ENCODE peak calls at places on chromosomes 11 and 22, in eight cellular contexts. B is neuronal stem cell, S is esophagus squamous epithelium, K is GM10248, J is KG1, Z is memory B cell, F is iris pigment epithelial cell, A is colonic mucosa. X is an unnamed sample.

GRCh38 chr11:17810736-17811135 is 76.2 kb downstream of the KCNC1 start:
- DNase-seq in B (no peak), S (no peak), K (no peak), J (no peak), Z (no peak), F (peak; percentile 71), A (no peak), X (no peak)

GRCh38 chr11:62694455-62695167 is 5.3 kb upstream of the LRRN4CL start:
- DNase-seq in B (peak; percentile 77), S (no peak), K (peak; percentile 82), J (peak; percentile 72), Z (peak; percentile 71), F (peak; percentile 79), A (peak; percentile 84), X (peak; percentile 41)

GRCh38 chr22:38881464-38881871 is 9.5 kb upstream of the CBX6 start:
- DNase-seq in B (no peak), S (no peak), K (no peak), J (no peak), Z (no peak), F (peak; percentile 20), A (peak; percentile 46), X (no peak)

GRCh38 chr11:71998649-71999310 is at the start of gene IL18BP:
- DNase-seq in B (no peak), S (no peak), K (peak; percentile 65), J (peak; percentile 58), Z (peak; percentile 34), F (no peak), A (no peak), X (no peak)

GRCh38 chr11:55949330-55949729 is 13.1 kb upstream of the OR5I1 start:
- DNase-seq in B (no peak), S (no peak), K (no peak), J (no peak), Z (no peak), F (no peak), A (no peak), X (no peak)

GRCh38 chr11:63769044-63769718 is 606 bp upstream of the ZFTA start:
- DNase-seq in B (peak; percentile 41), S (no peak), K (peak; percentile 69), J (no peak), Z (peak; percentile 33), F (no peak), A (peak; percentile 32), X (no peak)

GRCh38 chr11:59174664-59175033 is 2.7 kb downstream of the DTX4 start:
- DNase-seq in B (no peak), S (no peak), K (no peak), J (no peak), Z (no peak), F (peak; percentile 82), A (peak; percentile 77), X (no peak)

GRCh38 chr11:63945482-63946163 is 6.8 kb downstream of the NAA40 start:
- DNase-seq in B (peak; percentile 30), S (no peak), K (peak; percentile 64), J (peak; percentile 15), Z (peak; percentile 33), F (peak; percentile 67), A (peak; percentile 77), X (peak; percentile 66)

GRCh38 chr11:58524232-58525036 is 16.5 kb upstream of the OR5B21 start:
- DNase-seq in B (peak; percentile 67), S (no peak), K (peak; percentile 24), J (peak; percentile 87), Z (peak; percentile 46), F (peak; percentile 85), A (peak; percentile 77), X (peak; percentile 50)

GRCh38 chr11:35082322-35083180 is 56.4 kb upstream of the CD44 start:
- DNase-seq in B (no peak), S (peak; percentile 33), K (peak; percentile 85), J (peak; percentile 30), Z (peak; percentile 89), F (peak; percentile 87), A (peak; percentile 59), X (peak; percentile 17)

GRCh38 chr11:110463153-110463552 is 33.4 kb downstream of the FDX1 start:
- DNase-seq in B (peak; percentile 23), S (no peak), K (no peak), J (no peak), Z (peak; percentile 9), F (peak; percentile 75), A (peak; percentile 46), X (peak; percentile 23)

GRCh38 chr11:35937751-35938150 is 6.1 kb upstream of the LDLRAD3 start:
- DNase-seq in B (no peak), S (no peak), K (no peak), J (no peak), Z (no peak), F (no peak), A (no peak), X (no peak)

GRCh38 chr11:22800482-22800881 is 29.1 kb downstream of the SVIP start:
- DNase-seq in B (no peak), S (no peak), K (no peak), J (no peak), Z (no peak), F (no peak), A (no peak), X (no peak)

GRCh38 chr11:31240340-31240904 is 129.1 kb downstream of the DCDC1 start:
- DNase-seq in B (peak; percentile 50), S (no peak), K (no peak), J (no peak), Z (peak; percentile 0), F (peak; percentile 56), A (no peak), X (no peak)

GRCh38 chr22:45502215-45503070 is at the start of gene FBLN1:
- DNase-seq in B (peak; percentile 85), S (no peak), K (no peak), J (no peak), Z (no peak), F (no peak), A (no peak), X (no peak)

GRCh38 chr22:35053060-35053835 is 12.7 kb upstream of the ISX start:
- DNase-seq in B (no peak), S (no peak), K (no peak), J (no peak), Z (no peak), F (no peak), A (no peak), X (no peak)

GRCh38 chr11:116842909-116843308 is 5.5 kb upstream of the APOA1 start:
- DNase-seq in B (no peak), S (no peak), K (no peak), J (no peak), Z (no peak), F (no peak), A (peak; percentile 33), X (no peak)

GRCh38 chr11:56816259-56816658 is 67.8 kb upstream of the OR9G4 start:
- DNase-seq in B (no peak), S (no peak), K (no peak), J (no peak), Z (no peak), F (no peak), A (no peak), X (no peak)

GRCh38 chr22:39994046-39994565 is 648 bp upstream of the FAM83F start:
- DNase-seq in B (no peak), S (no peak), K (no peak), J (no peak), Z (no peak), F (no peak), A (no peak), X (no peak)

X was measured in anterior cingulate cortex.